ENCODE peak calls at places on chromosomes 16 and 17, in four cellular contexts. Z, V, R and B are unnamed samples.

GRCh38 chr16:27698746-27699145 is 148.8 kb downstream of the KATNIP start:
- DNase-seq in R (no peak), Z (no peak), V (no peak), B (no peak)

GRCh38 chr16:30903002-30903401 is 6.6 kb downstream of the CTF1 start:
- DNase-seq in Z (no peak), R (no peak), V (no peak), B (no peak)

GRCh38 chr17:61340431-61340830 is 59.2 kb upstream of the TBX2 start:
- DNase-seq in V (no peak), R (no peak), Z (no peak), B (no peak)

GRCh38 chr16:450385-450784 is 24.9 kb downstream of the RAB11FIP3 start:
- DNase-seq in V (no peak), Z (no peak), R (peak), B (peak)

GRCh38 chr17:58630883-58631522 is 60.8 kb downstream of the TEX14 start:
- DNase-seq in V (peak), R (no peak), Z (no peak), B (no peak)

GRCh38 chr17:74923538-74924249 is 379 bp upstream of the OTOP2 start:
- DNase-seq in V (peak), R (peak), Z (peak), B (peak)

GRCh38 chr16:73753931-73754330 is 542.7 kb upstream of the PSMD7 start:
- DNase-seq in V (no peak), Z (no peak), R (no peak), B (no peak)

GRCh38 chr17:73645050-73645871 is 1.0 kb upstream of the SDK2 start:
- DNase-seq in V (no peak), R (no peak), Z (peak), B (no peak)

GRCh38 chr16:35533683-35534082 is 2074.3 kb downstream of the TP53TG3F start:
- DNase-seq in R (no peak), Z (no peak), V (no peak), B (no peak)

GRCh38 chr17:28937044-28937729 is 14.1 kb downstream of the PHF12 start:
- DNase-seq in R (no peak), V (no peak), Z (peak), B (no peak)